ENCODE peak calls at places on chromosomes 6 and 20, in ten cellular contexts. P is activated CD8-positive, alpha-beta T cell treated with anti-CD3 and anti-CD28 coated beads for 36 hours; S is progenitor cell of endocrine pancreas; Q is prostate gland; H is left lung; M is astrocyte of the spinal cord; E is fibroblast of pulmonary artery; I is cardiac muscle cell; L is glutamatergic neuron; J is choroid plexus epithelial cell. D is an unnamed sample.

GRCh38 chr20:6769953-6770831 is 2.7 kb downstream of the BMP2 start:
- DNase-seq in J (peak), P (peak), S (peak), H (peak), E (peak), I (peak), M (peak), Q (peak), L (peak), D (peak)

GRCh38 chr6:37550436-37550835 is 50.7 kb upstream of the CCDC167 start:
- DNase-seq in P (no peak), L (no peak), J (peak), Q (no peak), S (no peak), H (no peak), M (peak), E (peak), I (peak), D (no peak)

GRCh38 chr6:111581957-111582356 is 23.7 kb downstream of the TRAF3IP2 start:
- DNase-seq in I (no peak), E (no peak), H (no peak), P (no peak), Q (no peak), L (no peak), J (no peak), M (no peak), S (no peak), D (no peak)

GRCh38 chr6:88813045-88813444 is 150.4 kb downstream of the RNGTT start:
- DNase-seq in P (no peak), L (no peak), E (no peak), H (no peak), S (no peak), J (peak), Q (no peak), M (no peak), I (no peak), D (no peak)

GRCh38 chr6:109237082-109237985 is 142.0 kb downstream of the CEP57L1 start:
- DNase-seq in J (no peak), M (no peak), P (peak), L (no peak), S (no peak), H (no peak), I (peak), Q (no peak), E (peak), D (peak)

GRCh38 chr6:142088858-142089216 is 43.9 kb upstream of the GJE1 start:
- DNase-seq in S (peak), L (no peak), M (peak), E (peak), J (peak), Q (no peak), P (no peak), I (peak), H (peak), D (no peak)

GRCh38 chr6:122246906-122247658 is 152.4 kb upstream of the HSF2 start:
- DNase-seq in Q (no peak), S (no peak), H (no peak), L (peak), J (no peak), M (no peak), P (no peak), E (no peak), I (no peak), D (no peak)

GRCh38 chr20:50635676-50636600 is 55.4 kb downstream of the RIPOR3 start:
- DNase-seq in H (peak), M (peak), S (peak), J (peak), Q (peak), E (peak), L (peak), P (peak), I (peak), D (peak)

GRCh38 chr6:144723431-144723830 is 438.3 kb downstream of the UTRN start:
- DNase-seq in E (no peak), I (no peak), L (no peak), S (no peak), Q (no peak), M (no peak), J (no peak), H (no peak), P (no peak), D (no peak)

GRCh38 chr6:134079406-134079921 is 27.0 kb upstream of the SLC2A12 start:
- DNase-seq in H (no peak), M (no peak), L (no peak), E (no peak), J (no peak), P (no peak), S (no peak), Q (peak), I (no peak), D (no peak)

GRCh38 chr6:55023231-55023630 is 151.1 kb upstream of the HCRTR2 start:
- DNase-seq in Q (no peak), E (no peak), J (no peak), H (no peak), P (no peak), I (no peak), S (no peak), L (no peak), M (no peak), D (no peak)

GRCh38 chr6:129102741-129103140 is 219.8 kb downstream of the LAMA2 start:
- DNase-seq in L (no peak), E (peak), H (no peak), S (no peak), I (peak), J (peak), Q (no peak), M (no peak), P (no peak), D (no peak)

GRCh38 chr6:1622851-1623768 is 13.4 kb downstream of the FOXC1 start:
- DNase-seq in S (no peak), L (no peak), J (no peak), I (no peak), H (no peak), P (no peak), M (no peak), Q (no peak), E (no peak), D (no peak)

GRCh38 chr6:132466952-132467351 is 46.0 kb downstream of the STX7 start:
- DNase-seq in P (no peak), E (no peak), S (no peak), Q (no peak), L (no peak), J (peak), I (peak), H (no peak), M (no peak), D (no peak)

GRCh38 chr6:158786645-158787304 is 32.4 kb downstream of the EZR start:
- DNase-seq in I (no peak), M (no peak), Q (no peak), L (no peak), E (no peak), J (no peak), S (no peak), P (no peak), H (no peak), D (no peak)

GRCh38 chr20:34316191-34316814 is 13.1 kb upstream of the AHCY start:
- DNase-seq in E (peak), M (peak), P (no peak), Q (no peak), I (peak), H (no peak), L (no peak), J (peak), S (no peak), D (no peak)

GRCh38 chr6:146598785-146599405 is at the start of gene ADGB:
- DNase-seq in I (peak), H (peak), Q (no peak), P (peak), M (peak), E (peak), L (peak), S (peak), J (peak), D (no peak)

GRCh38 chr6:75143186-75143585 is 62.7 kb downstream of the COL12A1 start:
- DNase-seq in E (peak), P (no peak), J (peak), M (peak), L (no peak), S (no peak), I (peak), Q (no peak), H (no peak), D (no peak)

GRCh38 chr6:144613859-144614258 is 328.7 kb downstream of the UTRN start:
- DNase-seq in P (no peak), H (no peak), I (no peak), M (no peak), J (no peak), E (no peak), L (no peak), Q (no peak), S (no peak), D (no peak)

GRCh38 chr20:62805365-62805710 is 703 bp downstream of the OGFR start:
- DNase-seq in S (no peak), I (no peak), J (no peak), H (no peak), M (no peak), E (no peak), P (peak), L (no peak), Q (no peak), D (no peak)

GRCh38 chr20:45330476-45330875 is 17.7 kb downstream of the SDC4 start:
- DNase-seq in M (no peak), P (no peak), I (no peak), S (no peak), H (no peak), E (no peak), J (no peak), Q (no peak), L (no peak), D (no peak)

GRCh38 chr6:24599179-24599578 is 46.8 kb downstream of the KIAA0319 start:
- DNase-seq in L (no peak), P (no peak), S (no peak), Q (no peak), J (no peak), H (no peak), M (no peak), I (no peak), E (no peak), D (no peak)

GRCh38 chr6:24596717-24597116 is 49.3 kb downstream of the KIAA0319 start:
- DNase-seq in E (no peak), S (no peak), J (no peak), I (no peak), L (no peak), Q (no peak), M (no peak), P (no peak), H (no peak), D (no peak)

GRCh38 chr6:24603241-24603640 is 42.8 kb downstream of the KIAA0319 start:
- DNase-seq in M (no peak), E (no peak), H (no peak), S (no peak), Q (no peak), L (no peak), J (peak), I (peak), P (no peak), D (no peak)

GRCh38 chr6:24599686-24600399 is 46.1 kb downstream of the KIAA0319 start:
- DNase-seq in J (no peak), L (no peak), M (no peak), I (no peak), P (no peak), S (no peak), Q (no peak), H (no peak), E (no peak), D (no peak)

GRCh38 chr6:24600903-24601302 is 45.1 kb downstream of the KIAA0319 start:
- DNase-seq in P (peak), I (no peak), M (no peak), Q (no peak), E (no peak), S (no peak), L (no peak), H (no peak), J (no peak), D (no peak)
- TF ChIP-seq CTCF in P (no peak), I (no peak), M (no peak), Q (no peak), E (no peak), S (no peak), L (peak), H (no peak), J (no peak), D (peak)

DNA sequence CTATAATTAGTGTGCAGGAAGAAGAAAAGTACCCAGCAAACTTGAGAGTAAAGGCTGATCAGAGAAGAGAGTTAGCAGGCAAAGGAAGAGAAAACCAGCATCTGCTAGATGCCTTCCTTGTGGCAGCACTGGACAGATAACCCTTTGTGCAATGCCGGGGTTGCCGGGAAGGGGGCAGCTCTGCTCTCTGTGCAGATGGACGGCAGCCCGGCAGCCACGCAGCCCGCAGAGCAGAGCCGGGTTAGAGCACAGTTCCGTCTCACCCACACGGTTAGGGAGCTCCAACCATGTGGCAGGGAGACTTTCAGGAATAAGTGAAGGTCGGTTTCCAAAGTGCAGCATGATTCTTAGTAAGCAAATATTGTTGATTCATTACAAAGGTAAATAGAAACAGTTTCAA is 80.0 kb upstream of the RPS6KA2 start:
- DNase-seq in J (peak), P (peak), M (peak), E (peak), H (peak), L (peak), Q (no peak), I (peak), S (peak), D (peak)
- TF ChIP-seq CTCF in J (peak), P (no peak), M (peak), E (peak), H (peak), L (peak), Q (no peak), I (peak), S (peak), D (peak)

GRCh38 chr6:39312912-39313525 is 1.2 kb downstream of the KCNK17 start:
- DNase-seq in Q (no peak), P (no peak), L (no peak), E (no peak), M (no peak), I (no peak), S (no peak), H (no peak), J (no peak), D (no peak)

GRCh38 chr6:39313526-39314272 is 520 bp downstream of the KCNK17 start:
- DNase-seq in Q (no peak), H (no peak), E (no peak), I (no peak), S (peak), J (no peak), M (no peak), P (peak), L (no peak), D (no peak)

GRCh38 chr6:39307462-39307861 is 6.8 kb downstream of the KCNK17 start:
- DNase-seq in Q (no peak), L (no peak), I (no peak), S (no peak), P (no peak), E (no peak), J (no peak), M (no peak), H (no peak), D (no peak)

GRCh38 chr6:39310542-39310941 is 3.7 kb downstream of the KCNK17 start:
- DNase-seq in I (no peak), M (no peak), E (no peak), H (no peak), L (no peak), P (no peak), Q (no peak), J (no peak), S (no peak), D (no peak)

DNA sequence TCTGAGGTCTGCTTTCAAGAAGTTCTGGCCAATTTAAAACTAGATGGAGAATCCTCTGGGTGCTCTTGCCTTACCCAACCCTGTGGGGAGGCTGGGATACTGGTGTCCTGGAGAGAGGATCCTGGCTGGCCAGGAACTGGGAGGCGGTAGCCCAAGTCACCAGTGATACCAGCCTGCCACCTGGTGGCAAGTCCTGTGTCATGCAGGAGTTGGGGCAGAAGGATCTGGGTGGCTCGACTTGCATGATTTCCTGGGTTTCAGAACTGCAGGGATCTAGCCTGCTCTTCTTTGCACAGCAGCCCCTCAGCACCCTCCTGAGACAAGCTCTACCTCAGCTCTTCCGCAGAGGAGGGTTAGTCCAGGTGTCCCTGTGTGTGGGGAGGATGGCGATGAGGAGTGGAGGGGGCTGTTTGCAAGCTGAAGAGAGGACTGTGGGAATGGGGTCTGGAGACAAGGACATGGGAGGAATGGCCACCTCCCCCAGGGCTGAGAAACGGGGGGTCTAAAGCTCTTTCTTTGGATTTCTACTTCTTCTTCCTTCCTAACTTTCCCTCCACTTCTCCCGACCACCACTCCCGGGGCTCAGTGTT is 4.2 kb downstream of the KCNK17 start:
- DNase-seq in E (peak), S (peak), I (peak), H (peak), Q (peak), M (peak), P (peak), L (peak), J (peak), D (peak)
- TF ChIP-seq CTCF in E (peak), S (peak), I (peak), H (peak), Q (peak), M (peak), P (peak), L (peak), J (peak), D (peak)

GRCh38 chr20:23657202-23657601 is 19.4 kb upstream of the CST3 start:
- DNase-seq in H (no peak), S (no peak), J (no peak), M (no peak), P (no peak), L (no peak), Q (no peak), I (no peak), E (no peak), D (no peak)
- TF ChIP-seq CTCF in H (no peak), S (no peak), J (no peak), M (no peak), P (no peak), L (no peak), Q (no peak), I (no peak), E (no peak), D (no peak)

GRCh38 chr20:39778847-39779641 is 816.9 kb downstream of the DHX35 start:
- DNase-seq in S (no peak), Q (no peak), J (peak), L (no peak), P (no peak), M (peak), I (no peak), H (no peak), E (no peak), D (no peak)
- TF ChIP-seq CTCF in S (no peak), Q (no peak), J (peak), L (no peak), P (no peak), M (peak), I (no peak), H (no peak), E (no peak), D (no peak)

DNA sequence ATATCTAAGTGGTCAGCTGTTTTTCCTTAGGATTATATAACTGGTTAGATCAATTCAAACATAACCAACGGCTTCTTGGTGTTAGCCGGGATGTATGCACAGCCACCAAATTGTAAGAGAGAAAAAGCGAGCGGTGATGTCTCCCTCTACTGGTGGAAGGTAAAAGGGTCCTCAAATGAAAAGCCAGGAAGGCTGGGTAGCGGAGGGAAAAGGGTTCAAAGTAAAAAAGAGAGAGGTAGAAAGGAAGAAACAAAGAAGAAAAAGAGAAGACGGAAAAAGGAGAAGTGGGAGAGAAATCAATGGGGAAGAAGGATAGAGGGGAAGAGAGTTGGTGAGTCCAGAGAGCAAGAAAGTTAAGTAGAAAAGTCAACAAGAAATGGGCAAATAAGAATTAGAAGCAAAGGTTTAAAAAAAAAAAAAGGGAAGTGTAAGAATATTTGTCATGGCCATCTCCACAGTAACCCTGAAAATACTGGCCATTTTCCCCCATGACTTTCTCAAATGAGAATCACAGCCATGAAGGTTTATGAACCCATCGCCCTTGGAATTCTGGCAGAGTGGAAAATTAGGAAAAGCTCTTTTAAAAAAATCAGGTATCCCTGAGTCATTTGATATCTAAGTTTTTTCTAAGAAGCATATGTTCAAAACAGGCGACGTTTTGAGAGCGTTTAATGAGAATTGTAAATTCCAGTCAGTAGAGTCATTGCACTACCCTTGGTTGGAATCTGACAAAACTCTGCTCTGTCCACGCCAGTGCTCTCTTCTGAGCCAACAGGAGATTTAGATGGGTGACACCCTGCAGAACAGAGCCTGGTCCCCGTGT is 155.6 kb upstream of the SNX9 start:
- DNase-seq in S (peak), L (peak), M (peak), J (peak), H (no peak), I (peak), P (peak), E (peak), Q (peak), D (peak)
- TF ChIP-seq CTCF in S (peak), L (peak), M (peak), J (peak), H (peak), I (peak), P (peak), E (peak), Q (peak), D (peak)

GRCh38 chr20:834151-834747 is 734 bp downstream of the FAM110A start:
- DNase-seq in H (no peak), I (no peak), M (no peak), Q (no peak), J (no peak), L (no peak), S (no peak), E (no peak), P (no peak), D (no peak)
- TF ChIP-seq CTCF in H (no peak), I (no peak), M (no peak), Q (no peak), J (no peak), L (no peak), S (no peak), E (no peak), P (no peak), D (no peak)

DNA sequence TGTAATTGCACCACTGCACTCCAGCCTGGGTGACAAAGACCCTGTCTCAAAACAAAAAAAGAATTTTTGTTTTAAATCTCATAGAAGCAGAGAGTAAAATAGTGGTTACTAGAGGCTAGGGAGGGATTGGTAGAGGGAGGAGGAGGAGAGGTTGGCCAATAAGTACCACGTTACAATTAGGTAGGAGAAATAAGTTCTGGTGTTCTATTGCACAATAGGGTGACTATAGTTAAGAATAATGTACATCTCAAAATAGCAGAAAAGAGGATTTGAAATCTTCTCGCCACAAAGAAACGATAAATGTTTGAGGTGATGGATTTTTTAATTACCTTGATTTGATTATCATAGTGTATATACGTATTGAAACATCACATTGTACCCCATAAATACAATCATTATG is 27.1 kb upstream of the TOP1 start:
- DNase-seq in L (no peak), J (peak), P (no peak), Q (no peak), S (no peak), I (peak), H (no peak), E (peak), M (no peak), D (no peak)
- TF ChIP-seq CTCF in L (no peak), J (no peak), P (no peak), Q (no peak), S (no peak), I (no peak), H (no peak), E (no peak), M (no peak), D (no peak)

D was measured in GM10248.